ENCODE peak calls at places on chromosomes 7 and 10, in nine cellular contexts. One of them, this sample, is unnamed.

GRCh38 chr7:148686312-148686937 is 12.3 kb upstream of the CUL1 start:
- DNase-seq in PC-3: no peak
- DNase-seq in activated CD4-positive, alpha-beta T cell treated with anti-CD3 and anti-CD28 coated beads for 24 hours: no peak
- DNase-seq in heart left ventricle: no peak
- DNase-seq in LoVo: no peak
- DNase-seq in right lobe of liver: no peak
- DNase-seq in NCI-H524: no peak
- DNase-seq in HS-5: no peak
- DNase-seq in CD8-positive, alpha-beta T cell: no peak
- DNase-seq in this sample: no peak

GRCh38 chr7:110507832-110508231 is 583.1 kb upstream of the LRRN3 start:
- DNase-seq in PC-3: no peak
- DNase-seq in activated CD4-positive, alpha-beta T cell treated with anti-CD3 and anti-CD28 coated beads for 24 hours: no peak
- DNase-seq in heart left ventricle: no peak
- DNase-seq in LoVo: no peak
- DNase-seq in right lobe of liver: peak; percentile 51
- DNase-seq in NCI-H524: no peak
- DNase-seq in HS-5: no peak
- DNase-seq in CD8-positive, alpha-beta T cell: no peak
- DNase-seq in this sample: no peak

GRCh38 chr10:100129424-100129823 is 47.8 kb upstream of the CPN1 start:
- DNase-seq in PC-3: no peak
- DNase-seq in activated CD4-positive, alpha-beta T cell treated with anti-CD3 and anti-CD28 coated beads for 24 hours: no peak
- DNase-seq in heart left ventricle: peak; percentile 43
- DNase-seq in LoVo: no peak
- DNase-seq in right lobe of liver: no peak
- DNase-seq in NCI-H524: no peak
- DNase-seq in HS-5: no peak
- DNase-seq in CD8-positive, alpha-beta T cell: no peak
- DNase-seq in this sample: no peak

GRCh38 chr7:3436112-3436511 is 135.1 kb downstream of the SDK1 start:
- DNase-seq in PC-3: no peak
- DNase-seq in activated CD4-positive, alpha-beta T cell treated with anti-CD3 and anti-CD28 coated beads for 24 hours: no peak
- DNase-seq in heart left ventricle: no peak
- DNase-seq in LoVo: no peak
- DNase-seq in right lobe of liver: no peak
- DNase-seq in NCI-H524: no peak
- DNase-seq in HS-5: no peak
- DNase-seq in CD8-positive, alpha-beta T cell: no peak
- DNase-seq in this sample: no peak

GRCh38 chr7:12923971-12924370 is 236.5 kb downstream of the ARL4A start:
- DNase-seq in PC-3: peak; percentile 91
- DNase-seq in activated CD4-positive, alpha-beta T cell treated with anti-CD3 and anti-CD28 coated beads for 24 hours: no peak
- DNase-seq in heart left ventricle: no peak
- DNase-seq in LoVo: peak; percentile 63
- DNase-seq in right lobe of liver: peak; percentile 55
- DNase-seq in NCI-H524: no peak
- DNase-seq in HS-5: peak; percentile 18
- DNase-seq in CD8-positive, alpha-beta T cell: no peak
- DNase-seq in this sample: no peak

GRCh38 chr7:129166745-129167144 is 21.7 kb upstream of the SMO start:
- DNase-seq in PC-3: no peak
- DNase-seq in activated CD4-positive, alpha-beta T cell treated with anti-CD3 and anti-CD28 coated beads for 24 hours: no peak
- DNase-seq in heart left ventricle: no peak
- DNase-seq in LoVo: no peak
- DNase-seq in right lobe of liver: no peak
- DNase-seq in NCI-H524: no peak
- DNase-seq in HS-5: no peak
- DNase-seq in CD8-positive, alpha-beta T cell: no peak
- DNase-seq in this sample: no peak

GRCh38 chr10:132715791-132716680 is 69.9 kb downstream of the NKX6-2 start:
- DNase-seq in PC-3: no peak
- DNase-seq in activated CD4-positive, alpha-beta T cell treated with anti-CD3 and anti-CD28 coated beads for 24 hours: no peak
- DNase-seq in heart left ventricle: peak; percentile 26
- DNase-seq in LoVo: no peak
- DNase-seq in right lobe of liver: peak; percentile 43
- DNase-seq in NCI-H524: no peak
- DNase-seq in HS-5: no peak
- DNase-seq in CD8-positive, alpha-beta T cell: no peak
- DNase-seq in this sample: no peak

GRCh38 chr7:96308253-96308949 is 13.5 kb downstream of the SLC25A13 start:
- DNase-seq in PC-3: no peak
- DNase-seq in activated CD4-positive, alpha-beta T cell treated with anti-CD3 and anti-CD28 coated beads for 24 hours: no peak
- DNase-seq in heart left ventricle: no peak
- DNase-seq in LoVo: no peak
- DNase-seq in right lobe of liver: peak; percentile 78
- DNase-seq in NCI-H524: no peak
- DNase-seq in HS-5: no peak
- DNase-seq in CD8-positive, alpha-beta T cell: no peak
- DNase-seq in this sample: no peak

GRCh38 chr10:360653-361052 is 225.4 kb downstream of the ZMYND11 start:
- DNase-seq in PC-3: no peak
- DNase-seq in activated CD4-positive, alpha-beta T cell treated with anti-CD3 and anti-CD28 coated beads for 24 hours: no peak
- DNase-seq in heart left ventricle: no peak
- DNase-seq in LoVo: no peak
- DNase-seq in right lobe of liver: no peak
- DNase-seq in NCI-H524: no peak
- DNase-seq in HS-5: no peak
- DNase-seq in CD8-positive, alpha-beta T cell: no peak
- DNase-seq in this sample: no peak

GRCh38 chr10:93315261-93315660 is 166.9 kb downstream of the MYOF start:
- DNase-seq in PC-3: no peak
- DNase-seq in activated CD4-positive, alpha-beta T cell treated with anti-CD3 and anti-CD28 coated beads for 24 hours: no peak
- DNase-seq in heart left ventricle: no peak
- DNase-seq in LoVo: no peak
- DNase-seq in right lobe of liver: no peak
- DNase-seq in NCI-H524: no peak
- DNase-seq in HS-5: no peak
- DNase-seq in CD8-positive, alpha-beta T cell: no peak
- DNase-seq in this sample: no peak

GRCh38 chr7:39428221-39428620 is 138.0 kb upstream of the YAE1 start:
- DNase-seq in PC-3: peak; percentile 78
- DNase-seq in activated CD4-positive, alpha-beta T cell treated with anti-CD3 and anti-CD28 coated beads for 24 hours: no peak
- DNase-seq in heart left ventricle: no peak
- DNase-seq in LoVo: no peak
- DNase-seq in right lobe of liver: no peak
- DNase-seq in NCI-H524: no peak
- DNase-seq in HS-5: peak; percentile 74
- DNase-seq in CD8-positive, alpha-beta T cell: no peak
- DNase-seq in this sample: no peak

GRCh38 chr7:151661556-151661955 is 141.9 kb upstream of the RHEB start:
- DNase-seq in PC-3: no peak
- DNase-seq in activated CD4-positive, alpha-beta T cell treated with anti-CD3 and anti-CD28 coated beads for 24 hours: no peak
- DNase-seq in heart left ventricle: no peak
- DNase-seq in LoVo: no peak
- DNase-seq in right lobe of liver: no peak
- DNase-seq in NCI-H524: no peak
- DNase-seq in HS-5: no peak
- DNase-seq in CD8-positive, alpha-beta T cell: no peak
- DNase-seq in this sample: no peak

GRCh38 chr7:151490706-151491105 is 29.0 kb downstream of the RHEB start:
- DNase-seq in PC-3: no peak
- DNase-seq in activated CD4-positive, alpha-beta T cell treated with anti-CD3 and anti-CD28 coated beads for 24 hours: no peak
- DNase-seq in heart left ventricle: no peak
- DNase-seq in LoVo: no peak
- DNase-seq in right lobe of liver: no peak
- DNase-seq in NCI-H524: no peak
- DNase-seq in HS-5: no peak
- DNase-seq in CD8-positive, alpha-beta T cell: no peak
- DNase-seq in this sample: no peak

GRCh38 chr10:113982745-113983144 is 60.9 kb upstream of the ADRB1 start:
- DNase-seq in PC-3: peak; percentile 48
- DNase-seq in activated CD4-positive, alpha-beta T cell treated with anti-CD3 and anti-CD28 coated beads for 24 hours: no peak
- DNase-seq in heart left ventricle: no peak
- DNase-seq in LoVo: no peak
- DNase-seq in right lobe of liver: peak; percentile 36
- DNase-seq in NCI-H524: no peak
- DNase-seq in HS-5: no peak
- DNase-seq in CD8-positive, alpha-beta T cell: no peak
- DNase-seq in this sample: no peak

GRCh38 chr7:131890191-131890590 is 333.8 kb upstream of the PODXL start:
- DNase-seq in PC-3: no peak
- DNase-seq in activated CD4-positive, alpha-beta T cell treated with anti-CD3 and anti-CD28 coated beads for 24 hours: no peak
- DNase-seq in heart left ventricle: no peak
- DNase-seq in LoVo: no peak
- DNase-seq in right lobe of liver: no peak
- DNase-seq in NCI-H524: no peak
- DNase-seq in HS-5: no peak
- DNase-seq in CD8-positive, alpha-beta T cell: no peak
- DNase-seq in this sample: no peak

GRCh38 chr7:90599038-90599437 is 2.9 kb downstream of the CDK14 start:
- DNase-seq in PC-3: no peak
- DNase-seq in activated CD4-positive, alpha-beta T cell treated with anti-CD3 and anti-CD28 coated beads for 24 hours: no peak
- DNase-seq in heart left ventricle: no peak
- DNase-seq in LoVo: no peak
- DNase-seq in right lobe of liver: no peak
- DNase-seq in NCI-H524: no peak
- DNase-seq in HS-5: no peak
- DNase-seq in CD8-positive, alpha-beta T cell: no peak
- DNase-seq in this sample: no peak

GRCh38 chr10:35040761-35041501 is 49.2 kb downstream of the CUL2 start:
- DNase-seq in PC-3: peak; percentile 72
- DNase-seq in activated CD4-positive, alpha-beta T cell treated with anti-CD3 and anti-CD28 coated beads for 24 hours: no peak
- DNase-seq in heart left ventricle: no peak
- DNase-seq in LoVo: no peak
- DNase-seq in right lobe of liver: no peak
- DNase-seq in NCI-H524: no peak
- DNase-seq in HS-5: peak; percentile 19
- DNase-seq in CD8-positive, alpha-beta T cell: no peak
- DNase-seq in this sample: no peak

GRCh38 chr10:121813211-121813812 is 114.5 kb downstream of the ATE1 start:
- DNase-seq in PC-3: no peak
- DNase-seq in activated CD4-positive, alpha-beta T cell treated with anti-CD3 and anti-CD28 coated beads for 24 hours: no peak
- DNase-seq in heart left ventricle: no peak
- DNase-seq in LoVo: peak; percentile 2
- DNase-seq in right lobe of liver: no peak
- DNase-seq in NCI-H524: no peak
- DNase-seq in HS-5: no peak
- DNase-seq in CD8-positive, alpha-beta T cell: no peak
- DNase-seq in this sample: no peak

GRCh38 chr10:88858493-88858892 is 6.8 kb upstream of the ANKRD22 start:
- DNase-seq in PC-3: peak; percentile 83
- DNase-seq in activated CD4-positive, alpha-beta T cell treated with anti-CD3 and anti-CD28 coated beads for 24 hours: no peak
- DNase-seq in heart left ventricle: no peak
- DNase-seq in LoVo: peak; percentile 54
- DNase-seq in right lobe of liver: no peak
- DNase-seq in NCI-H524: no peak
- DNase-seq in HS-5: no peak
- DNase-seq in CD8-positive, alpha-beta T cell: no peak
- DNase-seq in this sample: no peak

GRCh38 chr10:23419201-23419600 is 19.7 kb upstream of the OTUD1 start:
- DNase-seq in PC-3: no peak
- DNase-seq in activated CD4-positive, alpha-beta T cell treated with anti-CD3 and anti-CD28 coated beads for 24 hours: no peak
- DNase-seq in heart left ventricle: no peak
- DNase-seq in LoVo: no peak
- DNase-seq in right lobe of liver: no peak
- DNase-seq in NCI-H524: no peak
- DNase-seq in HS-5: no peak
- DNase-seq in CD8-positive, alpha-beta T cell: no peak
- DNase-seq in this sample: no peak